ENCODE peak calls at places on chromosomes 4 and X, in nine cellular contexts. F, C, A, X, Y, K, R, L and J are unnamed samples.

GRCh38 chrX:44621088-44621487 is 78.4 kb upstream of the FUNDC1 start:
- DNase-seq in A (no peak), X (no peak), F (no peak), C (peak; percentile 6), K (no peak), L (no peak), R (no peak), Y (no peak), J (no peak)

GRCh38 chrX:107677909-107678308 is 49.6 kb downstream of the PRPS1 start:
- DNase-seq in F (no peak), R (no peak), L (no peak), C (no peak), Y (no peak), A (no peak), K (no peak), X (no peak), J (no peak)

GRCh38 chrX:107718156-107718621 is 57.4 kb downstream of the TSC22D3 start:
- DNase-seq in R (peak; percentile 77), C (peak; percentile 88), X (peak; percentile 75), F (peak; percentile 92), K (peak; percentile 64), A (no peak), Y (peak; percentile 71), L (peak; percentile 67), J (no peak)

GRCh38 chr4:6730603-6731300 is 14.8 kb downstream of the BLOC1S4 start:
- DNase-seq in Y (no peak), R (no peak), X (no peak), F (no peak), C (no peak), A (no peak), K (no peak), L (no peak), J (no peak)

GRCh38 chrX:131827935-131828334 is 195.2 kb upstream of the STK26 start:
- DNase-seq in A (no peak), F (peak; percentile 34), R (peak; percentile 87), L (no peak), X (no peak), K (no peak), Y (no peak), C (peak; percentile 13), J (no peak)

GRCh38 chrX:19886888-19887531 is 390 bp downstream of the SH3KBP1 start:
- DNase-seq in R (peak; percentile 7), L (peak; percentile 64), F (no peak), K (no peak), A (no peak), X (peak; percentile 58), Y (peak; percentile 38), C (peak; percentile 5), J (no peak)

GRCh38 chr4:23945521-23946017 is 55.7 kb upstream of the PPARGC1A start:
- DNase-seq in K (no peak), A (peak; percentile 68), Y (no peak), X (peak; percentile 75), L (no peak), F (peak; percentile 75), R (no peak), C (peak; percentile 58), J (no peak)

GRCh38 chr4:7066493-7066892 is 1.4 kb downstream of the GRPEL1 start:
- DNase-seq in L (no peak), F (no peak), A (no peak), K (no peak), X (no peak), R (no peak), Y (no peak), C (no peak), J (no peak)

GRCh38 chr4:152408514-152409327 is 127.2 kb downstream of the FBXW7 start:
- DNase-seq in F (peak; percentile 69), X (no peak), L (no peak), K (no peak), C (no peak), A (peak; percentile 15), Y (peak; percentile 38), R (peak; percentile 32), J (peak; percentile 8)

GRCh38 chrX:5915783-5916182 is 312.9 kb downstream of the NLGN4X start:
- DNase-seq in F (no peak), C (no peak), L (no peak), A (no peak), Y (no peak), R (no peak), K (no peak), X (no peak), J (no peak)
- TF ChIP-seq CTCF in F (no peak), C (no peak), L (no peak), A (no peak), Y (peak; percentile 28), R (no peak), K (no peak), X (no peak), J (no peak)

DNA sequence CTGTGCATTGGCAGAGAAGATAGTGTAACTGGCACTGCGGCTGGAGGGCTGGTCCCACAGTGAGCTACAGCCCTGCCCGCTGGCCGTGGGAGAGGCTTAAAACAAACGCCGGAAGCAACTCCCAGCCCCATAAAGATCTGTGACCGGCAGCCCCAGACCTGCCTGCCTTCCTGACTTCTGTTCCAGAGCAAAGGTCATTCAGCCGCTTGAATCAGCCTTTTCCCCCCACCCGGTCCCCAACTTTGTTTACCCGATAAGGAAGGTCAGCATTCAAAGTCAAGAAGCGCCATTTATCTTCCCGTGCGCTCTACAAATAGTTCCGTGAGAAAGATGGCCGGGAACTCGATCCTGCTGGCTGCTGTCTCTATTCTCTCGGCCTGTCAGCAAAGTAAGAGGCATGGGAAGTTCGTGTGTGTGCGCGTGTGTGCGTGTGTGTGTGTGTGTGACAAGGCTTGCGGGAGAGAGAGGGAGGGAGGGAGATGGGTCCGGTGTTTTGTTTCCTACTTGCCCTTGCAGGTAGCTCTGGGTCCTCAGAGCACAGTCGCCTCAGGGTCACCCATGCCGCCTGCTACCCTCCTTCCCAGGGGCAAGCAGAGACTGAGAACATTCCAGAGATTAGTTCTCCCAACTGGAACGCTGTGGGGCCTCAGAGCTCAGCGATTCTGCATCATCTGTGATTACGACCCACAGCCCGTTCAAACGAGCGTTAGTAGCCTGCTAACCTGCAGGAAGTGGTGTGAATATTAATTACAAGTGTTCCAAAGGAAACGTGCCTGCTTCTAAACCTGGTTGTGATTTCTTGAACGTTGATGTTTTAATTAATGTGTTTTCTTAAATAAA is at the start of gene MGST2:
- DNase-seq in X (peak; percentile 88), K (no peak), L (peak; percentile 81), C (peak; percentile 86), A (peak; percentile 48), Y (peak; percentile 59), F (peak; percentile 84), R (peak; percentile 64), J (peak; percentile 12)
- H3K4me3 ChIP-seq in X (peak within 1 kb of the TSS; percentile 64), K (peak within 1 kb of the TSS; percentile 53), L (peak within 1 kb of the TSS; percentile 38), C (peak within 1 kb of the TSS; percentile 24), A (peak within 1 kb of the TSS; percentile 72), Y (peak within 1 kb of the TSS; percentile 65), F (peak within 1 kb of the TSS; percentile 64), R (peak within 1 kb of the TSS; percentile 69), J (peak within 1 kb of the TSS; percentile 66)

GRCh38 chr4:169010125-169011023 is at the start of gene CBR4:
- DNase-seq in C (peak; percentile 99), L (peak; percentile 97), X (peak; percentile 98), Y (peak; percentile 97), K (peak; percentile 97), F (peak; percentile 99), A (peak; percentile 77), R (peak; percentile 99), J (peak; percentile 97)

GRCh38 chr4:169008478-169008877 is 1.6 kb downstream of the CBR4 start:
- DNase-seq in Y (no peak), A (no peak), C (no peak), K (no peak), L (no peak), F (no peak), X (no peak), R (no peak), J (no peak)

GRCh38 chr4:169013396-169013795 is 3.3 kb upstream of the CBR4 start:
- DNase-seq in R (no peak), L (no peak), C (no peak), K (no peak), A (no peak), X (no peak), Y (no peak), F (no peak), J (no peak)

GRCh38 chr4:169012049-169012448 is 2.0 kb upstream of the CBR4 start:
- DNase-seq in C (no peak), F (no peak), X (no peak), L (no peak), A (no peak), Y (no peak), R (no peak), K (no peak), J (no peak)

GRCh38 chr4:169009281-169010124 is 552 bp downstream of the CBR4 start:
- DNase-seq in L (peak; percentile 80), C (peak; percentile 77), F (peak; percentile 63), A (peak; percentile 3), R (peak; percentile 66), X (peak; percentile 82), K (no peak), Y (peak; percentile 66), J (no peak)
- TF ChIP-seq CTCF in L (no peak), C (no peak), F (peak; percentile 41), A (peak; percentile 33), R (peak; percentile 36), X (no peak), K (no peak), Y (peak; percentile 50), J (peak; percentile 41)

GRCh38 chrX:153821066-153821465 is 9.3 kb downstream of the PDZD4 start:
- DNase-seq in K (no peak), R (no peak), X (no peak), L (no peak), A (no peak), Y (no peak), F (no peak), C (no peak), J (no peak)

GRCh38 chrX:153818571-153819397 is 11.6 kb downstream of the PDZD4 start:
- DNase-seq in X (peak; percentile 61), Y (peak; percentile 38), R (no peak), F (no peak), C (no peak), L (no peak), A (no peak), K (no peak), J (no peak)

GRCh38 chrX:153817291-153817690 is 13.1 kb downstream of the PDZD4 start:
- DNase-seq in F (no peak), C (no peak), R (no peak), X (no peak), L (no peak), Y (no peak), K (no peak), A (no peak), J (no peak)

GRCh38 chrX:153820601-153821000 is 9.7 kb downstream of the PDZD4 start:
- DNase-seq in X (no peak), Y (peak; percentile 16), C (no peak), F (no peak), L (no peak), R (peak; percentile 10), K (no peak), A (no peak), J (no peak)

DNA sequence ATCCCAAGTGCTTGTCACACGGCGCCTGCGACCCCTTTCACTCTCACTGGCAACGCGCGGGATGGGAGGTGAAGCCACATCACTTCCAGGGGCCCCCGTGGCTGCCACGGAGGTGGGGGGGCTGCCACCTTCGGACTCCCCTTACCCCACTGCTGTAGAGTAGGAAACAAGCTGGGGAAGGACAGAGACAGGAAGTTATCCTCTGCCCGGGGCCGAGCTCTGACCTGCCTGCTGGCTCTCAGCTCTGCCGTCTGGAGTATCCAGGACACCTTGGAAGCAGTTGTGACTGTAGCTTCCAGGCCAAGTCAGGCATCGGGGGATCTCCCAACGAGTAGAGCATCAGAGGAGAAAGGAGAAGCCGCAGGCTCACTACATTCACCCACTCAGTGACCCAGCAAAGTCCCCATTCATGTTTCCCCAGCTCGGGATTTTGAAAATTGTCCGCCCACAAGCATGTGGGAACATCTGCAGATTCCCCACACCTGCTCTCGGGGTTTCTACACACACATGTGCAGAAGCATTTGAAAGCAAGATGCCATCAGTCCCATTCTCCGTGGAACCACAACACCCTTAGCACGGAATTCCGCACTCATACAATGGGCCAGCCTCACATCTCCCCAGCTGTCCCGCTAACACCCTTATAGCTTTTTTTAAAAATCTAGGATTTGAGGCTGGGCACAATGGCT is 10.8 kb downstream of the PDZD4 start:
- DNase-seq in L (no peak), K (no peak), A (no peak), R (no peak), F (no peak), Y (no peak), X (no peak), C (no peak), J (no peak)
- H3K4me3 ChIP-seq in L (peak overlapping the region; percentile 28), K (peak overlapping the region; percentile 27), A (no peak overlapping the region), R (no peak overlapping the region), F (peak overlapping the region; percentile 29), Y (peak overlapping the region; percentile 20), X (peak overlapping the region; percentile 62), C (no peak overlapping the region), J (no peak overlapping the region)